ENCODE peak calls at places on chromosomes 5 and 9, in five cellular contexts. J is GM23248, F is IMR-90, L is colonic mucosa, N is mesendoderm. Y is an unnamed sample.

GRCh38 chr9:136017813-136018190 is 56.6 kb upstream of the UBAC1 start:
- DNase-seq in J (no peak), F (no peak), L (no peak), N (no peak), Y (no peak)

GRCh38 chr5:148457183-148457620 is 73.4 kb downstream of the FBXO38 start:
- DNase-seq in J (peak; percentile 21), F (no peak), L (no peak), N (peak; percentile 83), Y (no peak)

GRCh38 chr9:71890042-71890680 is 20.8 kb downstream of the ABHD17B start:
- DNase-seq in J (no peak), F (no peak), L (no peak), N (no peak), Y (no peak)

GRCh38 chr9:77017505-77017894 is 2.0 kb upstream of the FOXB2 start:
- DNase-seq in J (no peak), F (no peak), L (no peak), N (no peak), Y (no peak)

GRCh38 chr5:126846344-126846743 is 69.4 kb downstream of the LMNB1 start:
- DNase-seq in J (peak; percentile 48), F (peak; percentile 38), L (no peak), N (no peak), Y (no peak)

GRCh38 chr5:77846422-77847128 is 70.4 kb upstream of the TBCA start:
- DNase-seq in J (no peak), F (no peak), L (no peak), N (no peak), Y (no peak)

GRCh38 chr5:136016945-136017530 is 11.8 kb upstream of the TGFBI start:
- DNase-seq in J (peak; percentile 94), F (peak; percentile 74), L (no peak), N (no peak), Y (no peak)

GRCh38 chr5:156329197-156329611 is 2.2 kb downstream of the SGCD start:
- DNase-seq in J (peak; percentile 51), F (no peak), L (no peak), N (no peak), Y (no peak)

GRCh38 chr5:67910599-67910998 is 305.0 kb upstream of the PIK3R1 start:
- DNase-seq in J (no peak), F (no peak), L (no peak), N (no peak), Y (no peak)

GRCh38 chr5:174552428-174552827 is 172.0 kb upstream of the MSX2 start:
- DNase-seq in J (no peak), F (no peak), L (no peak), N (no peak), Y (no peak)

GRCh38 chr5:97297063-97297715 is 114.1 kb upstream of the RIOK2 start:
- DNase-seq in J (peak; percentile 50), F (peak; percentile 23), L (peak; percentile 40), N (peak; percentile 91), Y (peak; percentile 2)

GRCh38 chr5:24222866-24223265 is 421.9 kb downstream of the CDH10 start:
- DNase-seq in J (peak; percentile 82), F (peak; percentile 5), L (no peak), N (no peak), Y (no peak)

GRCh38 chr5:139789845-139790189 is 5.8 kb upstream of the PSD2 start:
- DNase-seq in J (no peak), F (no peak), L (no peak), N (no peak), Y (no peak)

GRCh38 chr9:129748249-129748648 is 4.6 kb downstream of the PTGES start:
- DNase-seq in J (peak; percentile 56), F (peak; percentile 34), L (no peak), N (no peak), Y (no peak)

GRCh38 chr5:132050136-132050535 is 10.3 kb upstream of the IL3 start:
- DNase-seq in J (no peak), F (no peak), L (peak; percentile 24), N (no peak), Y (no peak)

GRCh38 chr5:178683758-178684157 is 46.7 kb downstream of the ZNF354A start:
- DNase-seq in J (no peak), F (no peak), L (no peak), N (no peak), Y (no peak)

GRCh38 chr9:37663926-37664325 is 13.2 kb downstream of the FRMPD1 start:
- DNase-seq in J (no peak), F (no peak), L (no peak), N (no peak), Y (no peak)

GRCh38 chr5:27311544-27311943 is 273.2 kb upstream of the CDH9 start:
- DNase-seq in J (peak; percentile 60), F (peak; percentile 26), L (no peak), N (peak; percentile 39), Y (no peak)

GRCh38 chr9:132114102-132114707 is 34.5 kb upstream of the MED27 start:
- DNase-seq in J (peak; percentile 62), F (peak; percentile 60), L (peak; percentile 34), N (peak; percentile 74), Y (no peak)

GRCh38 chr5:127957183-127957582 is 126.4 kb upstream of the SLC12A2 start:
- DNase-seq in J (peak; percentile 67), F (peak; percentile 72), L (peak; percentile 58), N (no peak), Y (no peak)

GRCh38 chr5:2149196-2149541 is 266.4 kb upstream of the IRX4 start:
- DNase-seq in J (peak; percentile 67), F (no peak), L (no peak), N (peak; percentile 87), Y (no peak)

DNA sequence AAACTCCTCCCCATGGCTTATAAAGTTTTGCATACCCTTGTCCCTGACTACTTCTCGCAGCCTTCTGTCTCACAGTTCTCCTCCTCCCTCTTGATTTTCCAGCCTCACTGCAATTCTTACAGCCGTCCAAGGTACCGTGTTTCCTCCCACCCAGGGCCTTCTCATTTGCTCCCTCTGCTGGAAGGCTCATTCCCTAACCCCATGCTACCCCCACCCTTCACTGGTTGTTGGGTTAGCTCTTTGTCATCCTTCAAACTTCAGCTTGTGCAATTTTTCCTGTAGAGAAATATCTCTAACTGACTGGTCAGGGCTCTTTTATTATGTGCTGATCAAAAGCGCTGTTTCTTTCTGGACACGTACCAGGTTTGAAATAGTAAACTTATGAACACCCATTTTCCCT is 329.2 kb downstream of the EBF1 start:
- DNase-seq in J (peak; percentile 62), F (no peak), L (no peak), N (peak; percentile 67), Y (no peak)
- H3K9ac ChIP-seq in J (no peak overlapping the region), F (no peak overlapping the region), L (no peak overlapping the region), N (no peak overlapping the region), Y (no peak overlapping the region)

GRCh38 chr5:141781910-141782309 is 96.3 kb downstream of the PCDH1 start:
- DNase-seq in J (no peak), F (no peak), L (no peak), N (no peak), Y (no peak)
- H3K9ac ChIP-seq in J (no peak overlapping the region), F (no peak overlapping the region), L (no peak overlapping the region), N (no peak overlapping the region), Y (no peak overlapping the region)

GRCh38 chr9:2180171-2180570 is 165.0 kb downstream of the SMARCA2 start:
- DNase-seq in J (peak; percentile 19), F (no peak), L (no peak), N (peak; percentile 26), Y (no peak)
- H3K9ac ChIP-seq in J (no peak overlapping the region), F (no peak overlapping the region), L (no peak overlapping the region), N (no peak overlapping the region), Y (no peak overlapping the region)

GRCh38 chr9:15211160-15211993 is 95.6 kb downstream of the TTC39B start:
- DNase-seq in J (peak; percentile 73), F (peak; percentile 79), L (peak; percentile 82), N (peak; percentile 86), Y (peak; percentile 70)

GRCh38 chr9:15206949-15207696 is 99.9 kb downstream of the TTC39B start:
- DNase-seq in J (peak; percentile 9), F (no peak), L (no peak), N (no peak), Y (no peak)

GRCh38 chr9:15213249-15213648 is 93.8 kb downstream of the TTC39B start:
- DNase-seq in J (no peak), F (no peak), L (no peak), N (peak; percentile 6), Y (no peak)

GRCh38 chr9:15211994-15212501 is 95.0 kb downstream of the TTC39B start:
- DNase-seq in J (peak; percentile 62), F (peak; percentile 49), L (no peak), N (peak; percentile 7), Y (peak; percentile 79)
- H3K9ac ChIP-seq in J (no peak overlapping the region), F (no peak overlapping the region), L (no peak overlapping the region), N (no peak overlapping the region), Y (peak overlapping the region; percentile 68)

GRCh38 chr9:34049630-34050384 is 1.1 kb upstream of the UBAP2 start:
- DNase-seq in J (no peak), F (no peak), L (peak; percentile 24), N (peak; percentile 88), Y (no peak)
- H3K9ac ChIP-seq in J (peak overlapping the region; percentile 87), F (peak overlapping the region; percentile 49), L (no peak overlapping the region), N (peak overlapping the region; percentile 22), Y (peak overlapping the region; percentile 100)

DNA sequence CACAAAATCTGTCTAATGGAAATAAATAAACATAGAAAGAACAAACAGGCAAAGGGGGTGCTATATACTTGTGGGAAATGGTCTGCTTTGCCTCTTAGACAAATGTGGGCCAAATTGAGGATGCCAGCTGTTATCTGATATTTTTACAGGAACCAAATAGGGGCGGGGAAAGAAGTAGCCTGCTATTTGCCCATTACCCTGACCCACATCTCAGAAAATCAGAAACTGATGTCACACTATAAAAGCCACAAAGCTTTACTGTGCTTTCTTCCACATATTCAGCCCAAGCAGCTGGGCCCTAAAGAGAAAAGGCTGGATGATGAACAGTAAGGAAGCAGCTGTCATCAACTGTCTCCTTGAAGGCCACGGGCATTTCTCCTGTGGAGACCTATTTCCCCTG is 97.3 kb downstream of the ELAVL2 start:
- DNase-seq in J (no peak), F (no peak), L (no peak), N (no peak), Y (no peak)
- H3K9ac ChIP-seq in J (no peak overlapping the region), F (no peak overlapping the region), L (no peak overlapping the region), N (no peak overlapping the region), Y (no peak overlapping the region)

GRCh38 chr9:121744002-121744686 is 92.7 kb downstream of the DAB2IP start:
- DNase-seq in J (peak; percentile 69), F (peak; percentile 43), L (peak; percentile 80), N (peak; percentile 78), Y (no peak)
- H3K9ac ChIP-seq in J (peak overlapping the region; percentile 75), F (peak overlapping the region; percentile 53), L (peak overlapping the region; percentile 64), N (peak overlapping the region; percentile 60), Y (no peak overlapping the region)

GRCh38 chr5:141510850-141511718 is 22.2 kb downstream of the PCDHGC5 start:
- DNase-seq in J (no peak), F (no peak), L (no peak), N (no peak), Y (no peak)
- H3K9ac ChIP-seq in J (no peak overlapping the region), F (no peak overlapping the region), L (no peak overlapping the region), N (no peak overlapping the region), Y (no peak overlapping the region)